ENCODE peak calls at places on chromosomes 7 and 10, in five cellular contexts. One of them, this sample, is unnamed.

GRCh38 chr10:102281103-102281502 is 35.8 kb downstream of the GBF1 start:
- DNase-seq in ovary: no peak
- DNase-seq in AG09309: no peak
- DNase-seq in BJ: no peak
- DNase-seq in midbrain: no peak
- DNase-seq in this sample: no peak

GRCh38 chr10:69102429-69102828 is 14.5 kb downstream of the SRGN start:
- DNase-seq in ovary: no peak
- DNase-seq in AG09309: no peak
- DNase-seq in BJ: no peak
- DNase-seq in midbrain: no peak
- DNase-seq in this sample: no peak

GRCh38 chr10:84401838-84402611 is 73.6 kb downstream of the CCSER2 start:
- DNase-seq in ovary: no peak
- DNase-seq in AG09309: no peak
- DNase-seq in BJ: peak; percentile 2
- DNase-seq in midbrain: no peak
- DNase-seq in this sample: no peak

GRCh38 chr10:130621231-130621775 is 485.1 kb downstream of the GLRX3 start:
- DNase-seq in ovary: no peak
- DNase-seq in AG09309: no peak
- DNase-seq in BJ: no peak
- DNase-seq in midbrain: no peak
- DNase-seq in this sample: no peak

GRCh38 chr10:52770904-52771303 is 1.7 kb downstream of the MBL2 start:
- DNase-seq in ovary: no peak
- DNase-seq in AG09309: no peak
- DNase-seq in BJ: no peak
- DNase-seq in midbrain: no peak
- DNase-seq in this sample: no peak

GRCh38 chr10:131701131-131701947 is 199.5 kb upstream of the PPP2R2D start:
- DNase-seq in ovary: no peak
- DNase-seq in AG09309: no peak
- DNase-seq in BJ: no peak
- DNase-seq in midbrain: no peak
- DNase-seq in this sample: no peak

GRCh38 chr7:101865031-101865824 is 47.8 kb downstream of the CUX1 start:
- DNase-seq in ovary: no peak
- DNase-seq in AG09309: no peak
- DNase-seq in BJ: no peak
- DNase-seq in midbrain: no peak
- DNase-seq in this sample: no peak

GRCh38 chr7:84176716-84177115 is 17.9 kb downstream of the SEMA3A start:
- DNase-seq in ovary: no peak
- DNase-seq in AG09309: peak; percentile 52
- DNase-seq in BJ: no peak
- DNase-seq in midbrain: no peak
- DNase-seq in this sample: no peak

GRCh38 chr7:139562491-139562890 is 39.0 kb downstream of the CLEC2L start:
- DNase-seq in ovary: no peak
- DNase-seq in AG09309: no peak
- DNase-seq in BJ: no peak
- DNase-seq in midbrain: no peak
- DNase-seq in this sample: no peak

GRCh38 chr10:1126461-1126860 is 70.3 kb downstream of the WDR37 start:
- DNase-seq in ovary: no peak
- DNase-seq in AG09309: no peak
- DNase-seq in BJ: no peak
- DNase-seq in midbrain: no peak
- DNase-seq in this sample: no peak

GRCh38 chr10:59361659-59362183 is 628 bp downstream of the FAM13C start:
- DNase-seq in ovary: no peak
- DNase-seq in AG09309: no peak
- DNase-seq in BJ: no peak
- DNase-seq in midbrain: no peak
- DNase-seq in this sample: no peak

GRCh38 chr7:18313970-18314369 is 181.6 kb upstream of the HDAC9 start:
- DNase-seq in ovary: no peak
- DNase-seq in AG09309: no peak
- DNase-seq in BJ: no peak
- DNase-seq in midbrain: no peak
- DNase-seq in this sample: no peak

GRCh38 chr7:81449105-81449504 is 320.7 kb downstream of the HGF start:
- DNase-seq in ovary: no peak
- DNase-seq in AG09309: no peak
- DNase-seq in BJ: no peak
- DNase-seq in midbrain: no peak
- DNase-seq in this sample: no peak

GRCh38 chr10:69861251-69862240 is 59.8 kb downstream of the COL13A1 start:
- DNase-seq in ovary: no peak
- DNase-seq in AG09309: peak; percentile 73
- DNase-seq in BJ: peak; percentile 39
- DNase-seq in midbrain: no peak
- DNase-seq in this sample: peak; percentile 66

GRCh38 chr10:29714096-29714874 is 79.5 kb upstream of the SVIL start:
- DNase-seq in ovary: no peak
- DNase-seq in AG09309: peak; percentile 79
- DNase-seq in BJ: peak; percentile 37
- DNase-seq in midbrain: no peak
- DNase-seq in this sample: peak; percentile 76

GRCh38 chr7:157576415-157576814 is 239.6 kb downstream of the DNAJB6 start:
- DNase-seq in ovary: no peak
- DNase-seq in AG09309: no peak
- DNase-seq in BJ: no peak
- DNase-seq in midbrain: no peak
- DNase-seq in this sample: no peak

GRCh38 chr10:131402771-131403723 is 91.5 kb upstream of the TCERG1L start:
- DNase-seq in ovary: no peak
- DNase-seq in AG09309: no peak
- DNase-seq in BJ: no peak
- DNase-seq in midbrain: no peak
- DNase-seq in this sample: no peak

GRCh38 chr7:142142702-142143101 is 31.2 kb downstream of the MGAM2 start:
- DNase-seq in ovary: no peak
- DNase-seq in AG09309: no peak
- DNase-seq in BJ: no peak
- DNase-seq in midbrain: no peak
- DNase-seq in this sample: no peak

GRCh38 chr7:93006480-93007095 is 111.2 kb downstream of the SAMD9 start:
- DNase-seq in ovary: no peak
- DNase-seq in AG09309: no peak
- DNase-seq in BJ: no peak
- DNase-seq in midbrain: no peak
- DNase-seq in this sample: no peak

GRCh38 chr10:124087672-124088634 is 5.4 kb downstream of the CHST15 start:
- DNase-seq in ovary: peak; percentile 48
- DNase-seq in AG09309: no peak
- DNase-seq in BJ: no peak
- DNase-seq in midbrain: no peak
- DNase-seq in this sample: no peak

GRCh38 chr7:93228302-93228701 is 2.0 kb upstream of the HEPACAM2 start:
- DNase-seq in ovary: no peak
- DNase-seq in AG09309: peak; percentile 39
- DNase-seq in BJ: no peak
- DNase-seq in midbrain: peak; percentile 34
- DNase-seq in this sample: peak; percentile 16